ENCODE peak calls at places on chromosome 19, in five cellular contexts. One of them, this sample, is unnamed. For H3K27me3, the result is how much of the 10 kb centered on the place peaks cover.

GRCh38 chr19:30540671-30541210 is 168.6 kb downstream of the ZNF536 start:
- DNase-seq in endothelial cell of umbilical vein: no peak
- DNase-seq in neural progenitor cell: no peak
- DNase-seq in CD4-positive, alpha-beta T cell: no peak
- DNase-seq in left ventricle myocardium inferior: no peak
- DNase-seq in this sample: no peak

GRCh38 chr19:50551034-50551712 is 17.1 kb downstream of the LRRC4B start:
- DNase-seq in endothelial cell of umbilical vein: no peak
- DNase-seq in neural progenitor cell: peak
- DNase-seq in CD4-positive, alpha-beta T cell: no peak
- DNase-seq in left ventricle myocardium inferior: no peak
- DNase-seq in this sample: no peak

GRCh38 chr19:6464070-6464873 is at the start of gene CRB3:
- DNase-seq in endothelial cell of umbilical vein: no peak
- DNase-seq in neural progenitor cell: peak
- DNase-seq in CD4-positive, alpha-beta T cell: peak
- DNase-seq in left ventricle myocardium inferior: no peak
- DNase-seq in this sample: peak

GRCh38 chr19:14371321-14371821 is 9.9 kb upstream of the ADGRE5 start:
- DNase-seq in endothelial cell of umbilical vein: no peak
- DNase-seq in neural progenitor cell: no peak
- DNase-seq in CD4-positive, alpha-beta T cell: no peak
- DNase-seq in left ventricle myocardium inferior: no peak
- DNase-seq in this sample: no peak

GRCh38 chr19:33482486-33482885 is 39.1 kb downstream of the PEPD start:
- DNase-seq in endothelial cell of umbilical vein: no peak
- DNase-seq in neural progenitor cell: no peak
- DNase-seq in CD4-positive, alpha-beta T cell: no peak
- DNase-seq in left ventricle myocardium inferior: no peak
- DNase-seq in this sample: no peak

GRCh38 chr19:40355975-40356680 is 7.6 kb downstream of the PLD3 start:
- DNase-seq in endothelial cell of umbilical vein: no peak
- DNase-seq in neural progenitor cell: no peak
- DNase-seq in CD4-positive, alpha-beta T cell: no peak
- DNase-seq in left ventricle myocardium inferior: no peak
- DNase-seq in this sample: no peak

GRCh38 chr19:7417671-7418324 is 69.1 kb downstream of the ARHGEF18 start:
- DNase-seq in endothelial cell of umbilical vein: no peak
- DNase-seq in neural progenitor cell: no peak
- DNase-seq in CD4-positive, alpha-beta T cell: no peak
- DNase-seq in left ventricle myocardium inferior: no peak
- DNase-seq in this sample: no peak

GRCh38 chr19:53824134-53824611 is at the start of gene NLRP12:
- DNase-seq in endothelial cell of umbilical vein: no peak
- DNase-seq in neural progenitor cell: no peak
- DNase-seq in CD4-positive, alpha-beta T cell: no peak
- DNase-seq in left ventricle myocardium inferior: no peak
- DNase-seq in this sample: peak

GRCh38 chr19:16295071-16295470 is 29.6 kb upstream of the KLF2 start:
- DNase-seq in endothelial cell of umbilical vein: no peak
- DNase-seq in neural progenitor cell: no peak
- DNase-seq in CD4-positive, alpha-beta T cell: no peak
- DNase-seq in left ventricle myocardium inferior: no peak
- DNase-seq in this sample: no peak

GRCh38 chr19:16298334-16298733 is 26.3 kb upstream of the KLF2 start:
- DNase-seq in endothelial cell of umbilical vein: no peak
- DNase-seq in neural progenitor cell: no peak
- DNase-seq in CD4-positive, alpha-beta T cell: no peak
- DNase-seq in left ventricle myocardium inferior: no peak
- DNase-seq in this sample: no peak

GRCh38 chr19:16293133-16294085 is 31.2 kb upstream of the KLF2 start:
- DNase-seq in endothelial cell of umbilical vein: peak
- DNase-seq in neural progenitor cell: no peak
- DNase-seq in CD4-positive, alpha-beta T cell: no peak
- DNase-seq in left ventricle myocardium inferior: peak
- DNase-seq in this sample: peak

GRCh38 chr19:16296713-16297112 is 27.9 kb upstream of the KLF2 start:
- DNase-seq in endothelial cell of umbilical vein: no peak
- DNase-seq in neural progenitor cell: no peak
- DNase-seq in CD4-positive, alpha-beta T cell: no peak
- DNase-seq in left ventricle myocardium inferior: no peak
- DNase-seq in this sample: no peak

GRCh38 chr19:16297575-16298178 is 26.9 kb upstream of the KLF2 start:
- DNase-seq in endothelial cell of umbilical vein: no peak
- DNase-seq in neural progenitor cell: no peak
- DNase-seq in CD4-positive, alpha-beta T cell: no peak
- DNase-seq in left ventricle myocardium inferior: no peak
- DNase-seq in this sample: no peak
- H3K27me3 ChIP-seq in endothelial cell of umbilical vein: under half
- H3K27me3 ChIP-seq in neural progenitor cell: under half
- H3K27me3 ChIP-seq in CD4-positive, alpha-beta T cell: under half
- H3K27me3 ChIP-seq in left ventricle myocardium inferior: under half
- H3K27me3 ChIP-seq in this sample: under half

DNA sequence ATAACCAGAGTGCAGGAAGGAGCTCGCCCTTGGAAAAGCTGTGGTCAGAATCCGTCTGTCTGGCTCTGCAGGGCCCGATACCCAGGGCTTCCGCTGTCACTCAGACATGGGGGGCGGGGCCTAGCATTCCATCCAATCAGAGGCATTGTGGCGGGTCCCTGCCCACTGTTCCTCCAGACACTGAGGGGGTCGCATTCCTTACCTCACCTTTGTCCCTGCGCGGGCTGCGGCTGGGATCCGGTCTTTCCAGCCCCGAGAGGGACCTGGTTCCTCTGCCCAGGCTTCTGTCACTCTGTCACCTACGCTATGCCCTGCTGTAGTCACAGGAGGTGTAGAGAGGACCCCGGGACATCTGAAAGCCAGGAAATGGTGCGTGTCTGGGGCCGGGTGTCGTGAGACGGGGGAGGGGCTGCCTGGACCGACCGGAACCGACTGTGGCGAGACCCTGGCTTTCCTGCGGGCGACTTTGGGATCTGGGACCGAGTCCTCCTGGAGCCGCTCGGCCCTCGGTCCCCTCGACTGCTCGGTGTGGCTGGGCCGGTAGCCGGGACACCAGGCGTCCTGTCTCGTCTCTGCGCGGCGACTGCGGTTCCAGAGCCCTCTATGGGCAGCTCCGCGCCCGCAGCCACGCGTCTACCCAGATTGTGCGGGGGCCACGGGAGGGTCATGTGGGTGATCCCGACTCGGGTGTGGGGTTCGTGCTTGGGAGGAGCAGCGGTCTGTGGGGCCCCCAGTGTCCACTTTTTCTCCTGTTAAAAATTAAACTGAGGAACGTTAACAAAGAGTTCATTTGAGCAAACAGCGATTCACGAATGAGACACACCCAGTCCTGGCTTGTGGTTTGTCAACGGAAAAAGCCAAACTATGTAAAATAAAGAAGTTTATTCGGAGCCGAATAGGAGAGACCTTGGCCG is at the start of gene ZNF69:
- DNase-seq in endothelial cell of umbilical vein: peak
- DNase-seq in neural progenitor cell: peak
- DNase-seq in CD4-positive, alpha-beta T cell: peak
- DNase-seq in left ventricle myocardium inferior: peak
- DNase-seq in this sample: peak
- TF ChIP-seq CTCF in endothelial cell of umbilical vein: no peak
- TF ChIP-seq CTCF in neural progenitor cell: peak
- TF ChIP-seq CTCF in CD4-positive, alpha-beta T cell: no peak
- TF ChIP-seq CTCF in left ventricle myocardium inferior: peak
- TF ChIP-seq CTCF in this sample: peak

GRCh38 chr19:28465317-28466086 is 747.4 kb downstream of the UQCRFS1 start:
- DNase-seq in endothelial cell of umbilical vein: no peak
- DNase-seq in neural progenitor cell: no peak
- DNase-seq in CD4-positive, alpha-beta T cell: no peak
- DNase-seq in left ventricle myocardium inferior: no peak
- DNase-seq in this sample: no peak
- H3K27me3 ChIP-seq in endothelial cell of umbilical vein: under half
- H3K27me3 ChIP-seq in neural progenitor cell: under half
- H3K27me3 ChIP-seq in CD4-positive, alpha-beta T cell: under half
- H3K27me3 ChIP-seq in left ventricle myocardium inferior: half or more
- H3K27me3 ChIP-seq in this sample: under half

GRCh38 chr19:29084266-29084665 is 128.7 kb downstream of the UQCRFS1 start:
- DNase-seq in endothelial cell of umbilical vein: no peak
- DNase-seq in neural progenitor cell: peak
- DNase-seq in CD4-positive, alpha-beta T cell: no peak
- DNase-seq in left ventricle myocardium inferior: no peak
- DNase-seq in this sample: no peak
- TF ChIP-seq CTCF in endothelial cell of umbilical vein: no peak
- TF ChIP-seq CTCF in neural progenitor cell: peak
- TF ChIP-seq CTCF in CD4-positive, alpha-beta T cell: no peak
- TF ChIP-seq CTCF in left ventricle myocardium inferior: peak
- TF ChIP-seq CTCF in this sample: peak

DNA sequence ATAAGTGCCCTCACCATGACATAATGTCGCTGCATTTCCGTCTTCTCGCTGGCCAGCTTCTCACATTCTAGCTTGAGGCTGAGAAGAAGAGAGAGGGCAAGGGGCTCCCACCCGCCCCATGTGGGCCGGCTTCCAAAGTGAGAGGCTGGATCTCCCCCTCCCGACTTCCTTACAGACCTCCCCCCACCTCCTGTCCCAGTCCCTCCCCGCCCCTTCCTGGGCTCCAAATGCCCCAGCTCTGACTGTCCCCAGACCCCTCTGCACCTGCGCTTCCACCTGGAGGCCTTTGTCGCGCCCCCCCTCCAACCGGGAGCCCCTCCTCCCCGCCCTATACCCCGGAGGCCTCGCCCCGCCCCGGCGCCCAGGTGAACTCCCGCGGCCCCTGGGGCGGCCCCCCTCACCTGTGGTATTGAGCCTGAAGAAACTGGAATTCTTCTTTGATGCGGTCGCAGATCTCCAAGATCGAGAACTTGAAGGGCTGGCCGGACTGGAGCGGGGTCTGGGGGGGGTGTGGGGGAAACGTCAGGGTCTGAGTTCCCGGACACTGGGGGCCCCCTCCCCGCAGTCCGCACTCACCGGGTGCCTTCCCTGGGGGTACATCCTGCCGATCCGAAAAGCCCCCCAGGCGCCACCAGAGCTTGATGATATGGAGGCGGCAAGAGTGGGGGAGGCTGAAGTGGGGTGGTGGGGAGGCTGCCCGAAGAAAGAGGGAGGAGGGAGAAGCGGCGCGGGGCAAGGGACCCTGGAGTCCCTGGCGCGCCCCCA is 593 bp downstream of the TLE2 start:
- DNase-seq in endothelial cell of umbilical vein: no peak
- DNase-seq in neural progenitor cell: peak
- DNase-seq in CD4-positive, alpha-beta T cell: no peak
- DNase-seq in left ventricle myocardium inferior: no peak
- DNase-seq in this sample: no peak
- H3K27me3 ChIP-seq in endothelial cell of umbilical vein: under half
- H3K27me3 ChIP-seq in neural progenitor cell: half or more
- H3K27me3 ChIP-seq in CD4-positive, alpha-beta T cell: under half
- H3K27me3 ChIP-seq in left ventricle myocardium inferior: under half
- H3K27me3 ChIP-seq in this sample: under half

GRCh38 chr19:23404676-23405075 is 9.4 kb upstream of the ZNF91 start:
- DNase-seq in endothelial cell of umbilical vein: no peak
- DNase-seq in neural progenitor cell: no peak
- DNase-seq in CD4-positive, alpha-beta T cell: no peak
- DNase-seq in left ventricle myocardium inferior: no peak
- DNase-seq in this sample: no peak

GRCh38 chr19:23401086-23401485 is 5.8 kb upstream of the ZNF91 start:
- DNase-seq in endothelial cell of umbilical vein: no peak
- DNase-seq in neural progenitor cell: no peak
- DNase-seq in CD4-positive, alpha-beta T cell: no peak
- DNase-seq in left ventricle myocardium inferior: no peak
- DNase-seq in this sample: no peak

GRCh38 chr19:23402388-23402787 is 7.1 kb upstream of the ZNF91 start:
- DNase-seq in endothelial cell of umbilical vein: no peak
- DNase-seq in neural progenitor cell: no peak
- DNase-seq in CD4-positive, alpha-beta T cell: no peak
- DNase-seq in left ventricle myocardium inferior: no peak
- DNase-seq in this sample: no peak

GRCh38 chr19:23403024-23403423 is 7.8 kb upstream of the ZNF91 start:
- DNase-seq in endothelial cell of umbilical vein: no peak
- DNase-seq in neural progenitor cell: no peak
- DNase-seq in CD4-positive, alpha-beta T cell: no peak
- DNase-seq in left ventricle myocardium inferior: no peak
- DNase-seq in this sample: no peak

DNA sequence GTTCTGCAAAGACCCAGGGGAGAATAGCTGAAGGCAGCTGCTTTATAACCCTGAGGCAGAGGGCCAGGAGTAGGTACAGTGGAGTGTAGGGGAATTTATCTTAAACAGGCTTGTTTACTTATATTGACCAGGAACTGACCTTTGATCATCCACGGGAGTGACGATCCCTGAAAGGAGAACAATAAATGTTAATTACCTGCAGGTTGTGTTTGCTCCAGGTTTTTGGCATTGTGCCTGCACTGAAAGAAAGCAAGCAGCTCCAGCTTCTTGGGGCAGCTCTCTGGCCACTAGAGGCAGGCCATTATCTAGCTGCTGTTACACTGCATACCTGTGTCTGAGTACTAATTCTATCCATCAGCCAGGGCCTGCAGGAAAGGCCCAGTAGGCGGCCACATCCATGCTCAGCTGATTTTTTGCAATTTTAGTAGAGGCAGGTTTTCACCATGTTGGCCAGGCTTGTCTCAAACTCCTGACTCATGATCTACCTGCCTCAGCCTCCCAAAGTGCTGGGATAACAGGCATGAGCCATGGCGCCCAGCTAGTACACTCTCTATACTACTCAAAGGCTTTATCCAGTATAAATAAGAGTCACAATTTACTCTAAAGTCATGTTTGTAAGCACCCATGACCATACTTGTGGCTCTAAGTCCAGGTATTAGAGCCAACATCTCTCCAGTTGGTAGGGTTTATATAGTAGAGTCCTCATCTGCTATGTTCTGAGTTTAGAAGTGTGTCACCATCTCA is 8.5 kb upstream of the ZNF91 start:
- DNase-seq in endothelial cell of umbilical vein: no peak
- DNase-seq in neural progenitor cell: peak
- DNase-seq in CD4-positive, alpha-beta T cell: no peak
- DNase-seq in left ventricle myocardium inferior: no peak
- DNase-seq in this sample: no peak
- TF ChIP-seq CTCF in endothelial cell of umbilical vein: no peak
- TF ChIP-seq CTCF in neural progenitor cell: peak
- TF ChIP-seq CTCF in CD4-positive, alpha-beta T cell: no peak
- TF ChIP-seq CTCF in left ventricle myocardium inferior: no peak
- TF ChIP-seq CTCF in this sample: no peak